ENCODE peak calls at places on chromosomes 11 and 22, in six cellular contexts. One of them, this sample, is unnamed.

GRCh38 chr11:6194065-6194581 is 4.9 kb upstream of the OR52W1 start:
- DNase-seq in ovary: no peak
- DNase-seq in right lobe of liver: no peak
- DNase-seq in HCT116: no peak
- DNase-seq in body of pancreas: no peak
- DNase-seq in A549: no peak
- DNase-seq in this sample: no peak

GRCh38 chr22:20405931-20406685 is 12.2 kb downstream of the ZNF74 start:
- DNase-seq in ovary: no peak
- DNase-seq in right lobe of liver: peak
- DNase-seq in HCT116: no peak
- DNase-seq in body of pancreas: no peak
- DNase-seq in A549: no peak
- DNase-seq in this sample: no peak

GRCh38 chr11:71114124-71114851 is 138.1 kb downstream of the SHANK2 start:
- DNase-seq in body of pancreas: no peak
- DNase-seq in HCT116: no peak
- DNase-seq in right lobe of liver: no peak
- DNase-seq in ovary: no peak
- DNase-seq in A549: no peak
- DNase-seq in this sample: no peak

GRCh38 chr22:24144471-24145115 is 36.7 kb upstream of the SUSD2 start:
- DNase-seq in HCT116: no peak
- DNase-seq in body of pancreas: no peak
- DNase-seq in right lobe of liver: no peak
- DNase-seq in A549: no peak
- DNase-seq in ovary: no peak
- DNase-seq in this sample: no peak

GRCh38 chr22:32325416-32325801 is 32.3 kb upstream of the RFPL3 start:
- DNase-seq in ovary: no peak
- DNase-seq in right lobe of liver: peak
- DNase-seq in A549: no peak
- DNase-seq in HCT116: no peak
- DNase-seq in body of pancreas: no peak
- DNase-seq in this sample: no peak

GRCh38 chr11:78202733-78203167 is 14.0 kb downstream of the USP35 start:
- DNase-seq in ovary: no peak
- DNase-seq in body of pancreas: no peak
- DNase-seq in right lobe of liver: no peak
- DNase-seq in A549: no peak
- DNase-seq in HCT116: no peak
- DNase-seq in this sample: no peak

GRCh38 chr11:61627831-61628753 is 47.2 kb upstream of the SYT7 start:
- DNase-seq in HCT116: peak
- DNase-seq in A549: peak
- DNase-seq in body of pancreas: peak
- DNase-seq in right lobe of liver: peak
- DNase-seq in ovary: peak
- DNase-seq in this sample: peak

GRCh38 chr22:38228873-38229740 is 27.3 kb downstream of the MAFF start:
- DNase-seq in A549: peak
- DNase-seq in HCT116: peak
- DNase-seq in body of pancreas: peak
- DNase-seq in ovary: no peak
- DNase-seq in right lobe of liver: no peak
- DNase-seq in this sample: no peak

GRCh38 chr11:34639545-34639944 is 18.7 kb downstream of the EHF start:
- DNase-seq in HCT116: no peak
- DNase-seq in ovary: no peak
- DNase-seq in A549: peak
- DNase-seq in right lobe of liver: no peak
- DNase-seq in body of pancreas: no peak
- DNase-seq in this sample: no peak

GRCh38 chr11:113578164-113578455 is 102.9 kb upstream of the DRD2 start:
- DNase-seq in right lobe of liver: no peak
- DNase-seq in body of pancreas: no peak
- DNase-seq in HCT116: no peak
- DNase-seq in ovary: no peak
- DNase-seq in A549: no peak
- DNase-seq in this sample: no peak

GRCh38 chr11:70826541-70826943 is 425.8 kb downstream of the SHANK2 start:
- DNase-seq in A549: no peak
- DNase-seq in HCT116: no peak
- DNase-seq in right lobe of liver: no peak
- DNase-seq in ovary: no peak
- DNase-seq in body of pancreas: peak
- DNase-seq in this sample: no peak

DNA sequence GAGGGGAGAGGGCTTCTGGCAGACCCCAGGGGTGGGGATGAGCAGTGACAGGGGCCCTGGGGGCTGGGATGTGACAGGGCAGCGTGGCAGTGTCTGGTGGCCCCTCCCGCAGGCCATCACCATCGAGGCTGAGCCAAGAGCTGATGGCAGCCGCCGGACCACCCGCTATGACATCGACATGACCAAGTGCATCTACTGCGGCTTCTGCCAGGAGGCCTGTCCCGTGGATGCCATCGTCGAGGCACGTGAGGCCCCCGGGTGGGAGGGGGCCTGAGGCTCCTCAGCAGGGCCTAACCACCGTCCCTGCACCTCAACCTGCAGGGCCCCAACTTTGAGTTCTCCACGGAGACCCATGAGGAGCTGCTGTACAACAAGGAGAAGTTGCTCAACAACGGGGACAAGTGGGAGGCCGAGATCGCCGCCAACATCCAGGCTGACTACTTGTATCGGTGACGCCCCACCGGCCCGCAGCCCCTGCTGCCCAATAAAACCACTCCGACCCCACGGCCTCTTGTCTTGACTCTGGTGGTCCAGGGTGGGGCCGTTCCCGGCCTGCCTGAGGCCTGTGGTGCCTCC is 2.6 kb upstream of the TCIRG1 start:
- DNase-seq in body of pancreas: peak
- DNase-seq in HCT116: no peak
- DNase-seq in right lobe of liver: no peak
- DNase-seq in ovary: no peak
- DNase-seq in A549: no peak
- DNase-seq in this sample: no peak
- TF ChIP-seq POLR2A in body of pancreas: no peak
- TF ChIP-seq POLR2A in HCT116: no peak
- TF ChIP-seq POLR2A in right lobe of liver: no peak
- TF ChIP-seq POLR2A in ovary: no peak
- TF ChIP-seq POLR2A in A549: no peak
- TF ChIP-seq POLR2A in this sample: no peak

GRCh38 chr11:95904009-95904650 is 19.8 kb downstream of the MTMR2 start:
- DNase-seq in right lobe of liver: no peak
- DNase-seq in ovary: no peak
- DNase-seq in body of pancreas: no peak
- DNase-seq in HCT116: no peak
- DNase-seq in A549: no peak
- DNase-seq in this sample: no peak
- TF ChIP-seq POLR2A in right lobe of liver: no peak
- TF ChIP-seq POLR2A in ovary: no peak
- TF ChIP-seq POLR2A in body of pancreas: no peak
- TF ChIP-seq POLR2A in HCT116: no peak
- TF ChIP-seq POLR2A in A549: no peak
- TF ChIP-seq POLR2A in this sample: no peak

DNA sequence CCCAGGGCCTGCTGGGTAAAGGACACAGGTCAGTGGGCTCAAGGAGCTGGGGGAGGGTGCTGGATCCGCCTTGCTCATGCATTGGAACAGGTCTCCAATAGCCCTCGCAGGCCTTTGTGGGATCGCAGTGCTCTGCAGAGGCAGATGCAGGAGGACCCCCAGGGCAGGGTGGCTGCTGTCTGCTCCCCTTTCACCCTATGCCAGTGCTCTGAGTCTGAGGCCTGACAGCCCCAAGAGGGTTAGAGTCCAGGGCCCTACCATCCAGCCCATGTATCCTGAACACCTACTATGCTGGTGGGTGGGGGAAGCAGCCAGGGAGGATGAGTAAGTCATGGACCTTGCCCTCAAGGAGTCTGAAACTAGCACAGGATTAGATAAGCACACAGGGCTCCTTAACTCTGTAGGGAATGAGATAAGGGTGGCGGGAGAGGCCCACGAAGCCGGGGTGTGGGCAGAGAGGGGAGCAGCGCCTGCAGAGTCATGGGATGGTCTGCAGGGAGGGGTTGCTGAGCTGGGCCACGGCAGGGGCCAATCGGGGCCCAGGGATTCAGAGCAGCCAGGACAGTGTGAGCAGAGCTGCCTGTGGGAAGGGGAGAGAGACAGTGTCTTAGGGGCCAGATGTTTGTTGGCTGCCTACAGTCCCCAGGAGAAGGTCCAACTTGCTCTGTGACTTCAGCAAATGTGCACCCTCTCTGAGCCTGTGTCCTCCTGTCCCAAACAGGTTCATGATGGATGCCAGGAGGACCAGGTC is 10.5 kb upstream of the EHD1 start:
- DNase-seq in right lobe of liver: no peak
- DNase-seq in ovary: no peak
- DNase-seq in body of pancreas: no peak
- DNase-seq in A549: peak
- DNase-seq in HCT116: no peak
- DNase-seq in this sample: no peak
- TF ChIP-seq POLR2A in right lobe of liver: no peak
- TF ChIP-seq POLR2A in ovary: no peak
- TF ChIP-seq POLR2A in body of pancreas: peak
- TF ChIP-seq POLR2A in A549: peak
- TF ChIP-seq POLR2A in HCT116: no peak
- TF ChIP-seq POLR2A in this sample: no peak

DNA sequence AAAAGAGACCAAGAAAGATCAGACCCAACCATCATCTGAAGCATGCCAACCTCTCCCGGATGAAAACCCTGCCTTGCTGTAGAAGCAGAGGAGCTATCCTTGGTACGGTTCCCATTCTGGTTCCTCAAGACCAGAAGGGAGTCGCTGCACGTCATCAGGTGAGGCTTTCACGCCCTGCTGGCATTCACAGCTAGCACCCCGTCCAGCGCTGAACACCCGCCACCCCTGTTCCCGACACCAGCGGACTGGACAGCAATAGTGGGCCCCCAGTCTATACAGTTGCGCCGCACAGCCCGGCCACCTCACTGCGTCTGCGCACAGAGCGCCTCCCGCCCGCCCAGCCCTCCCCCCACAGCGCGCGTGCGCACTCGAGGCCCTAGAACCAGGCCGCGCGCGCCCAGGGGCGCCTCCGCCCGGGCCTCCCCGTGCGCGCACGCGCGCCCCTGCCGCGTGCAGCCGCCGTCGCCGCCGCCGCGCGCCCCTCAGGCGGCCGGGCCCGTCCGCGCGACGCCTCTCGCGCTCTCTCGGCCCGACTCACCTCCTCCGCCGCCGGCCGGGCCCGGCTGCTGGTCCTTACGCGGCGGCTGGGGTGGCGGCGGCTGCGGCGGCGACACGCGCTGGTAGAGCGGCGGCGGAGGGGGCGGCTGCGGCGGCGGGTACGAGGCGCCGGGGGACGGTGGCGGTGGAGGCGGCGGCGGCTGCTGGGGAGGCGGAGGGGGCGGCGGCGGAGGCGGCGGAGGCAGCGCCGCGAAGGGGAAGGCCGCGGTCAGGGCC is 706 bp downstream of the SF1 start:
- DNase-seq in ovary: peak
- DNase-seq in right lobe of liver: peak
- DNase-seq in body of pancreas: peak
- DNase-seq in HCT116: no peak
- DNase-seq in A549: peak
- DNase-seq in this sample: peak
- TF ChIP-seq POLR2A in ovary: no peak
- TF ChIP-seq POLR2A in right lobe of liver: no peak
- TF ChIP-seq POLR2A in body of pancreas: peak
- TF ChIP-seq POLR2A in HCT116: peak
- TF ChIP-seq POLR2A in A549: peak
- TF ChIP-seq POLR2A in this sample: no peak

GRCh38 chr22:27919222-27919942 is at the start of gene PITPNB:
- DNase-seq in right lobe of liver: peak
- DNase-seq in A549: peak
- DNase-seq in body of pancreas: peak
- DNase-seq in ovary: peak
- DNase-seq in HCT116: peak
- DNase-seq in this sample: peak

GRCh38 chr22:27919943-27920755 is 1.1 kb upstream of the PITPNB start:
- DNase-seq in HCT116: no peak
- DNase-seq in right lobe of liver: no peak
- DNase-seq in body of pancreas: peak
- DNase-seq in A549: peak
- DNase-seq in ovary: peak
- DNase-seq in this sample: peak

GRCh38 chr22:27913162-27913741 is 5.8 kb downstream of the PITPNB start:
- DNase-seq in right lobe of liver: no peak
- DNase-seq in HCT116: no peak
- DNase-seq in ovary: no peak
- DNase-seq in body of pancreas: no peak
- DNase-seq in A549: no peak
- DNase-seq in this sample: no peak

GRCh38 chr22:27918351-27919221 is 470 bp downstream of the PITPNB start:
- DNase-seq in A549: peak
- DNase-seq in ovary: peak
- DNase-seq in right lobe of liver: peak
- DNase-seq in body of pancreas: peak
- DNase-seq in HCT116: no peak
- DNase-seq in this sample: peak
- TF ChIP-seq POLR2A in A549: peak
- TF ChIP-seq POLR2A in ovary: no peak
- TF ChIP-seq POLR2A in right lobe of liver: no peak
- TF ChIP-seq POLR2A in body of pancreas: peak
- TF ChIP-seq POLR2A in HCT116: no peak
- TF ChIP-seq POLR2A in this sample: no peak

GRCh38 chr22:30640839-30641430 is 5.4 kb downstream of the SLC35E4 start:
- DNase-seq in right lobe of liver: no peak
- DNase-seq in A549: no peak
- DNase-seq in body of pancreas: no peak
- DNase-seq in ovary: no peak
- DNase-seq in HCT116: no peak
- DNase-seq in this sample: no peak
- TF ChIP-seq POLR2A in right lobe of liver: no peak
- TF ChIP-seq POLR2A in A549: no peak
- TF ChIP-seq POLR2A in body of pancreas: no peak
- TF ChIP-seq POLR2A in ovary: no peak
- TF ChIP-seq POLR2A in HCT116: no peak
- TF ChIP-seq POLR2A in this sample: no peak

GRCh38 chr22:41311487-41311886 is 10.2 kb downstream of the ZC3H7B start:
- DNase-seq in right lobe of liver: no peak
- DNase-seq in body of pancreas: no peak
- DNase-seq in HCT116: no peak
- DNase-seq in ovary: no peak
- DNase-seq in A549: no peak
- DNase-seq in this sample: no peak

GRCh38 chr22:41308054-41308453 is 6.7 kb downstream of the ZC3H7B start:
- DNase-seq in right lobe of liver: no peak
- DNase-seq in body of pancreas: no peak
- DNase-seq in HCT116: no peak
- DNase-seq in A549: no peak
- DNase-seq in ovary: no peak
- DNase-seq in this sample: no peak

GRCh38 chr22:41310336-41310735 is 9.0 kb downstream of the ZC3H7B start:
- DNase-seq in A549: no peak
- DNase-seq in ovary: no peak
- DNase-seq in body of pancreas: no peak
- DNase-seq in HCT116: no peak
- DNase-seq in right lobe of liver: no peak
- DNase-seq in this sample: no peak

GRCh38 chr22:41305646-41306045 is 4.3 kb downstream of the ZC3H7B start:
- DNase-seq in body of pancreas: no peak
- DNase-seq in right lobe of liver: no peak
- DNase-seq in HCT116: no peak
- DNase-seq in A549: peak
- DNase-seq in ovary: no peak
- DNase-seq in this sample: peak

GRCh38 chr22:41308544-41308947 is 7.2 kb downstream of the ZC3H7B start:
- DNase-seq in A549: no peak
- DNase-seq in ovary: no peak
- DNase-seq in HCT116: no peak
- DNase-seq in body of pancreas: peak
- DNase-seq in right lobe of liver: peak
- DNase-seq in this sample: no peak
- TF ChIP-seq POLR2A in A549: no peak
- TF ChIP-seq POLR2A in ovary: no peak
- TF ChIP-seq POLR2A in HCT116: no peak
- TF ChIP-seq POLR2A in body of pancreas: no peak
- TF ChIP-seq POLR2A in right lobe of liver: peak
- TF ChIP-seq POLR2A in this sample: no peak

This sample was measured in uterus.